ENCODE peak calls at places on chromosomes 16 and 17, in ten cellular contexts. Z, S, F, N, K, W, H, B, R and U are unnamed samples.
A peak's percentile ranks its signal among the peaks of the same experiment; 100 is the strongest.

GRCh38 chr17:74368341-74369152 is 1.2 kb downstream of the GPR142 start:
- DNase-seq in Z (peak; percentile 84), S (peak; percentile 55), F (peak; percentile 46), N (peak; percentile 78), K (peak; percentile 81), W (peak; percentile 55), H (peak; percentile 64), B (peak; percentile 58), R (peak; percentile 32), U (no peak)

GRCh38 chr16:85611455-85612190 is 1.5 kb upstream of the GSE1 start:
- DNase-seq in Z (peak; percentile 85), S (no peak), F (peak; percentile 88), N (peak; percentile 70), K (peak; percentile 92), W (peak; percentile 80), H (peak; percentile 78), B (peak; percentile 20), R (peak; percentile 63), U (peak; percentile 57)

GRCh38 chr17:74960739-74961342 is 11.7 kb downstream of the HID1 start:
- DNase-seq in Z (no peak), S (no peak), F (peak; percentile 11), N (peak; percentile 74), K (no peak), W (peak; percentile 93), H (no peak), B (no peak), R (peak; percentile 68), U (no peak)

GRCh38 chr17:61495161-61495857 is 43.1 kb downstream of the TBX4 start:
- DNase-seq in Z (no peak), S (no peak), F (peak; percentile 70), N (no peak), K (no peak), W (peak; percentile 82), H (no peak), B (no peak), R (no peak), U (no peak)

GRCh38 chr17:10121971-10122707 is 76.3 kb downstream of the GAS7 start:
- DNase-seq in Z (no peak), S (no peak), F (peak; percentile 39), N (no peak), K (no peak), W (no peak), H (no peak), B (no peak), R (no peak), U (no peak)

GRCh38 chr17:78128616-78129384 is at the start of gene TMC6:
- DNase-seq in Z (peak; percentile 56), S (no peak), F (no peak), N (peak; percentile 80), K (peak; percentile 48), W (peak; percentile 91), H (peak; percentile 37), B (peak; percentile 64), R (no peak), U (no peak)

GRCh38 chr16:28092721-28093382 is 29.3 kb upstream of the GSG1L start:
- DNase-seq in Z (no peak), S (no peak), F (no peak), N (no peak), K (peak; percentile 17), W (no peak), H (no peak), B (no peak), R (no peak), U (no peak)

GRCh38 chr16:25585526-25585925 is 106.2 kb upstream of the HS3ST4 start:
- DNase-seq in Z (no peak), S (no peak), F (no peak), N (no peak), K (no peak), W (no peak), H (no peak), B (no peak), R (no peak), U (no peak)

GRCh38 chr17:28570716-28571254 is 539 bp downstream of the PIGS start:
- DNase-seq in Z (no peak), S (no peak), F (no peak), N (peak; percentile 70), K (no peak), W (peak; percentile 62), H (no peak), B (peak; percentile 18), R (no peak), U (no peak)

GRCh38 chr16:57656342-57656955 is 11.7 kb upstream of the ADGRG3 start:
- DNase-seq in Z (no peak), S (no peak), F (no peak), N (no peak), K (no peak), W (no peak), H (no peak), B (no peak), R (no peak), U (no peak)

GRCh38 chr17:48613862-48614694 is 1.0 kb downstream of the HOXB8 start:
- DNase-seq in Z (no peak), S (no peak), F (no peak), N (no peak), K (no peak), W (peak; percentile 54), H (no peak), B (no peak), R (no peak), U (no peak)